ENCODE peak calls at places on chromosomes 6 and 20, in six cellular contexts. G, F, Q, A, S and X are unnamed samples.

GRCh38 chr6:11197175-11197535 is 35.3 kb downstream of the NEDD9 start:
- DNase-seq in A (peak), Q (no peak), F (no peak), G (no peak), S (no peak), X (no peak)

GRCh38 chr6:145360865-145361264 is 374.5 kb downstream of the EPM2A start:
- DNase-seq in S (no peak), F (no peak), G (no peak), Q (no peak), A (no peak), X (no peak)

GRCh38 chr6:141498980-141499379 is 633.7 kb upstream of the GJE1 start:
- DNase-seq in S (no peak), Q (no peak), F (no peak), A (no peak), G (no peak), X (no peak)

GRCh38 chr6:113077794-113078193 is 730.7 kb downstream of the RFPL4B start:
- DNase-seq in A (no peak), S (no peak), F (no peak), G (no peak), Q (no peak), X (no peak)

GRCh38 chr6:150729188-150729748 is 129.6 kb downstream of the PLEKHG1 start:
- DNase-seq in G (no peak), Q (no peak), F (no peak), A (no peak), S (no peak), X (no peak)

GRCh38 chr6:167093406-167093921 is 29.4 kb upstream of the CCR6 start:
- DNase-seq in Q (no peak), A (no peak), G (no peak), S (no peak), F (no peak), X (no peak)

GRCh38 chr6:108966855-108967755 is 118.9 kb downstream of the ARMC2 start:
- DNase-seq in G (no peak), Q (no peak), F (no peak), S (peak), A (peak), X (peak)

GRCh38 chr20:5718896-5719595 is 31.2 kb upstream of the SHLD1 start:
- DNase-seq in A (no peak), S (no peak), Q (no peak), G (no peak), F (no peak), X (no peak)

GRCh38 chr6:168120390-168121307 is 41.6 kb upstream of the FRMD1 start:
- DNase-seq in Q (no peak), G (no peak), A (no peak), F (no peak), S (no peak), X (no peak)

GRCh38 chr6:157644043-157644810 is 178.8 kb upstream of the SNX9 start:
- DNase-seq in Q (no peak), S (no peak), G (no peak), F (peak), A (peak), X (peak)

GRCh38 chr20:32541917-32542615 is 43.1 kb downstream of the NOL4L start:
- DNase-seq in S (no peak), F (no peak), A (no peak), Q (no peak), G (no peak), X (no peak)

GRCh38 chr20:58102744-58103516 is 125.5 kb downstream of the ANKRD60 start:
- DNase-seq in G (no peak), S (no peak), A (no peak), F (no peak), Q (no peak), X (no peak)

GRCh38 chr20:34084227-34084923 is 27.7 kb downstream of the EIF2S2 start:
- DNase-seq in F (no peak), S (no peak), G (no peak), Q (no peak), A (no peak), X (no peak)

GRCh38 chr6:53517021-53517420 is 27.9 kb downstream of the GCLC start:
- DNase-seq in S (peak), A (no peak), F (no peak), G (no peak), Q (no peak), X (no peak)

GRCh38 chr6:2791124-2792050 is 26.2 kb downstream of the WRNIP1 start:
- DNase-seq in A (peak), G (peak), Q (peak), S (peak), F (peak), X (peak)

GRCh38 chr6:101163611-101164010 is 229.9 kb upstream of the GRIK2 start:
- DNase-seq in G (no peak), Q (no peak), A (no peak), F (no peak), S (no peak), X (no peak)

GRCh38 chr6:32128751-32129296 is 778 bp upstream of the ATF6B start:
- DNase-seq in Q (no peak), F (no peak), G (no peak), S (no peak), A (no peak), X (no peak)

GRCh38 chr20:60224914-60225313 is 266.7 kb downstream of the CDH26 start:
- DNase-seq in S (peak), G (no peak), F (peak), Q (peak), A (no peak), X (peak)

GRCh38 chr6:108947114-108947854 is 99.1 kb downstream of the ARMC2 start:
- DNase-seq in F (no peak), Q (no peak), G (no peak), S (no peak), A (no peak), X (peak)

GRCh38 chr6:151661928-151662327 is 145.6 kb upstream of the ESR1 start:
- DNase-seq in Q (peak), S (no peak), F (no peak), A (peak), G (no peak), X (no peak)

GRCh38 chr20:51129201-51129671 is 106.3 kb upstream of the KCNG1 start:
- DNase-seq in G (no peak), Q (no peak), S (no peak), A (no peak), F (no peak), X (no peak)

GRCh38 chr20:61816606-61817005 is 249.1 kb downstream of the TAF4 start:
- DNase-seq in F (no peak), A (no peak), S (no peak), Q (no peak), G (no peak), X (no peak)

GRCh38 chr6:18585032-18585573 is 198.0 kb downstream of the RNF144B start:
- DNase-seq in A (peak), S (peak), Q (peak), G (no peak), F (no peak), X (peak)

GRCh38 chr6:97819680-97820079 is 536.7 kb upstream of the MMS22L start:
- DNase-seq in Q (no peak), F (no peak), S (no peak), A (no peak), G (no peak), X (no peak)

GRCh38 chr6:167341038-167341613 is 16.2 kb downstream of the TTLL2 start:
- DNase-seq in S (no peak), G (no peak), Q (no peak), A (no peak), F (no peak), X (no peak)

GRCh38 chr20:12966468-12967085 is 42.2 kb upstream of the SPTLC3 start:
- DNase-seq in A (peak), S (peak), G (no peak), Q (no peak), F (no peak), X (peak)

GRCh38 chr6:25006565-25007001 is 70.8 kb upstream of the RIPOR2 start:
- DNase-seq in G (no peak), F (no peak), Q (no peak), S (no peak), A (peak), X (peak)

GRCh38 chr20:43983904-43984361 is 69.3 kb downstream of the TOX2 start:
- DNase-seq in F (no peak), A (peak), S (no peak), G (no peak), Q (no peak), X (no peak)

GRCh38 chr6:36783603-36784378 is 55.5 kb downstream of the CPNE5 start:
- DNase-seq in Q (no peak), F (no peak), G (no peak), S (no peak), A (no peak), X (no peak)
- TF ChIP-seq MYC in Q (no peak), F (no peak), G (no peak), S (no peak), A (no peak), X (no peak)

DNA sequence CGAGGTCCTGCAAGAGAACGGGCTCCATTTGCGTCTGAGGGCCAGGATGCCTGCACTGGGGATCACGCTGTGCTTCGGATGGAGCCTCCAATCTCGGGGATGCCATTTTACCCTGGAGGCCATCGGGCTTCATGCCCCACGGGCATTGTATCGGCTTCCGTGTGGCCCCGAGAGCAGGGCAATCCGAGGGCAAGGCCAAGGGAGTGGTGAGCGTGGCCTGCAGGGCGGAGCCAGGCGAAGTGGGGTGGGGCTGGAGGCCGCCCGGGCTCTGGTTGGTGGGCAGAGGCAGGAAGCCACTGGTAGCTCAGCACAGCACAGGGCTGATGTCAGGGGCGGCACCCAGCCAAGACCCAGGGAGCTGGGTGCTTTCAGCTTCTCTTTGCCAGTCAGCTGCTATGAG is 57.5 kb upstream of the BHLHE23 start:
- DNase-seq in G (no peak), S (no peak), Q (no peak), F (no peak), A (no peak), X (no peak)
- TF ChIP-seq MYC in G (no peak), S (no peak), Q (no peak), F (no peak), A (no peak), X (no peak)

DNA sequence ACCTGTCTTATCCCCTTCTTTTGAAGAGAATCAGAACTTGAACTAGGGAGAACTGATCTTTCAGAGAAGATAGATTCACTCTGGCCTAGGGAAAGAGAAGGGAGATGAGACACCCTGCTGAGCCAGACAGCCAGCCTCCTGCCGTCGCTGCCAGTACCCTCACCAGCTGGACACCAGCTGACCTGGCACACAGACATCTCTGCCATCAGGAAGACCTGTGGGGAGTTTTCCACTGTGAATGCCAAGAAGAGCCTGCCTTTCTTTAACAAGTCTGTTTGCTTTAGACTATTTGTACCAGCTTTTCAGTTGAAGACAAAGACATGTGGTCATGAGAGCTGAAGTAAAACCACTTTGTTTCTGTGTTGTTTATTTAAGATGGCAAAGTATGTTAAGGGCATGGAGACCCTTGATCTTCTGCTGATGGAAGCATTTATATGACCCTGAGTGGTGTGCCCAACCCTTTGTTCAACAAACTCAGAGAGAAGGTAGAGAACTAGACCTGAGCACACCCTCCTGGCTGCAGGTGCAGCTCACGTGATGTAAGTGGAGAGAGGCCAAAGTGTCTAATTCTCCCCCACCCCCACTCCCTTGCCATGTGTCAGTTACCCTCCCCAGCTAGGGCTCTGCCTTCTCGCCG is 82.3 kb upstream of the SLC24A3 start:
- DNase-seq in F (no peak), G (no peak), Q (no peak), S (no peak), A (no peak), X (no peak)
- TF ChIP-seq MYC in F (no peak), G (no peak), Q (no peak), S (no peak), A (no peak), X (no peak)

GRCh38 chr6:77425216-77425615 is 38.1 kb downstream of the HTR1B start:
- DNase-seq in G (no peak), Q (no peak), A (no peak), S (no peak), F (no peak), X (no peak)
- TF ChIP-seq MYC in G (no peak), Q (no peak), A (no peak), S (no peak), F (no peak), X (no peak)